ENCODE peak calls at places on chromosomes 4 and X, in seven cellular contexts. One of them, this sample, is unnamed. For H3K4me1, the result is how much of the 10 kb centered on the place peaks cover.

GRCh38 chrX:11105080-11105479 is 6.1 kb upstream of the HCCS start:
- DNase-seq in CD8-positive, alpha-beta T cell: no peak
- DNase-seq in colonic mucosa: no peak
- DNase-seq in SJSA1: no peak
- DNase-seq in pancreas: no peak
- DNase-seq in PC-3: peak
- DNase-seq in left ventricle myocardium inferior: no peak
- DNase-seq in this sample: no peak

GRCh38 chr4:176123710-176124407 is 58.2 kb downstream of the WDR17 start:
- DNase-seq in CD8-positive, alpha-beta T cell: no peak
- DNase-seq in colonic mucosa: peak
- DNase-seq in SJSA1: no peak
- DNase-seq in pancreas: no peak
- DNase-seq in PC-3: peak
- DNase-seq in left ventricle myocardium inferior: no peak
- DNase-seq in this sample: no peak

GRCh38 chr4:83370640-83370906 is 35.9 kb upstream of the HPSE start:
- DNase-seq in CD8-positive, alpha-beta T cell: no peak
- DNase-seq in colonic mucosa: no peak
- DNase-seq in SJSA1: no peak
- DNase-seq in pancreas: no peak
- DNase-seq in PC-3: no peak
- DNase-seq in left ventricle myocardium inferior: no peak
- DNase-seq in this sample: no peak

GRCh38 chr4:40205259-40206198 is 8.7 kb downstream of the RHOH start:
- DNase-seq in CD8-positive, alpha-beta T cell: no peak
- DNase-seq in colonic mucosa: no peak
- DNase-seq in SJSA1: no peak
- DNase-seq in pancreas: no peak
- DNase-seq in PC-3: no peak
- DNase-seq in left ventricle myocardium inferior: no peak
- DNase-seq in this sample: no peak

GRCh38 chr4:166670341-166670740 is 564.0 kb downstream of the SPOCK3 start:
- DNase-seq in CD8-positive, alpha-beta T cell: no peak
- DNase-seq in colonic mucosa: no peak
- DNase-seq in SJSA1: no peak
- DNase-seq in pancreas: no peak
- DNase-seq in PC-3: no peak
- DNase-seq in left ventricle myocardium inferior: no peak
- DNase-seq in this sample: no peak

GRCh38 chr4:173494013-173494970 is 35.7 kb downstream of the HAND2 start:
- DNase-seq in CD8-positive, alpha-beta T cell: peak
- DNase-seq in colonic mucosa: peak
- DNase-seq in SJSA1: no peak
- DNase-seq in pancreas: peak
- DNase-seq in PC-3: peak
- DNase-seq in left ventricle myocardium inferior: peak
- DNase-seq in this sample: peak

GRCh38 chr4:169492436-169493163 is 119.8 kb downstream of the NEK1 start:
- DNase-seq in CD8-positive, alpha-beta T cell: peak
- DNase-seq in colonic mucosa: peak
- DNase-seq in SJSA1: no peak
- DNase-seq in pancreas: no peak
- DNase-seq in PC-3: peak
- DNase-seq in left ventricle myocardium inferior: no peak
- DNase-seq in this sample: no peak

GRCh38 chr4:52028970-52029369 is 8.8 kb upstream of the LRRC66 start:
- DNase-seq in CD8-positive, alpha-beta T cell: no peak
- DNase-seq in colonic mucosa: no peak
- DNase-seq in SJSA1: peak
- DNase-seq in pancreas: no peak
- DNase-seq in PC-3: peak
- DNase-seq in left ventricle myocardium inferior: no peak
- DNase-seq in this sample: no peak

GRCh38 chr4:55756208-55756607 is 63.4 kb upstream of the EXOC1L start:
- DNase-seq in CD8-positive, alpha-beta T cell: no peak
- DNase-seq in colonic mucosa: no peak
- DNase-seq in SJSA1: no peak
- DNase-seq in pancreas: no peak
- DNase-seq in PC-3: no peak
- DNase-seq in left ventricle myocardium inferior: no peak
- DNase-seq in this sample: no peak

DNA sequence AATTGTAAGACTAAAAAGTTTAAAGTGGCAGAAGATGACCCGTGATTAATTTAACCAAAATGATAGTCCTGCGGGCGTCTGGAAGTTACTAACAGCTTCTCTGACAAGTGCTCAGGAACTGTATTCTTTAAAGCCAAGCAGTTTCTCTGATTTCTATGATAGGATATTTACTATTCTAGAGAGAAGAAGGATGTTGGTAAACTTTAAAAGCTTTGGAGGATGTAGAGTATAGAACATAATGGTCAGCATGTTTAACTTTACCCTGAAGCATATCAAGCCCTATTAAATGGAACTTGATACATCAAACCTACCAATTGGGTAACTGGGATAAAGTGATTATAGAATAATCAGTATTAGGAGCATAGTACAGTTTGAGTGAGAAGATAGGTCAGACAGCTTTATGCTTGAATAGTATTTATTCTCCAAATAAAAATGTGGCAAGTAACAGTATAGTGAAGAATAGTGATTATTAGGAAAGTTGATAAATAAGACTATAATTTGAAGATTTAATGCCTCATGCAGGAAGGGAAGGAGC is 1.8 kb downstream of the STIM2 start:
- DNase-seq in CD8-positive, alpha-beta T cell: no peak
- DNase-seq in colonic mucosa: no peak
- DNase-seq in SJSA1: no peak
- DNase-seq in pancreas: no peak
- DNase-seq in PC-3: no peak
- DNase-seq in left ventricle myocardium inferior: no peak
- DNase-seq in this sample: no peak
- H3K4me1 ChIP-seq in CD8-positive, alpha-beta T cell: half or more
- H3K4me1 ChIP-seq in colonic mucosa: under half
- H3K4me1 ChIP-seq in SJSA1: under half
- H3K4me1 ChIP-seq in pancreas: under half
- H3K4me1 ChIP-seq in PC-3: under half
- H3K4me1 ChIP-seq in left ventricle myocardium inferior: half or more
- H3K4me1 ChIP-seq in this sample: under half

DNA sequence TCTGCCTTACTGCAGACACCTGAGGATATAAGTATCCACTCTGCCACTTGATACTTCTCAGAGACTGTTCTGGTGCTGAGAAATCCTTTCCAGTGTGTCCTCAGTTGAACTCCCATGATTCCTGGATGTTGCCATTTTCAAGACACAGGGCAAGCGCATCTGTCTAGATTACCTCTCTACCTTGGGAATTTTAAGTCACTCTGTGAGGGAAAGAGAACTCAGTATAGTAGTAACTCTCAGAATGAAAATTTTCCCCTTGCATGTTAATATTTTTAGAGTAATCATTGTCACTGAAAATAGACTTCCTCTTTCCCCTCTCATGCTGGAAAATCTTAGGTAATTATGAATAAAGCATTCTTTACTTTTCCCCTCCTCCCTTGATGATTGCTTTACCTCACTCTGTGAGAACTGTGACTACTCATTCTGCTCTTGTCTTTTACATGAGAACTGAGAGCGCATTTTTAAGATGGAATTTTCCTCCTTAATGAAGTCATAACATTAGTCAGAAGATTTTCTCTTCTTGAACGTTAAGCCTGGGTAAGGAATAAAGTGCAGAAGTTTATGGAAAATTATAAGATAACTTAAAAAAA is 45.0 kb downstream of the TET2 start:
- DNase-seq in CD8-positive, alpha-beta T cell: no peak
- DNase-seq in colonic mucosa: no peak
- DNase-seq in SJSA1: no peak
- DNase-seq in pancreas: no peak
- DNase-seq in PC-3: peak
- DNase-seq in left ventricle myocardium inferior: no peak
- DNase-seq in this sample: no peak
- H3K27ac ChIP-seq in CD8-positive, alpha-beta T cell: no peak
- H3K27ac ChIP-seq in colonic mucosa: no peak
- H3K27ac ChIP-seq in SJSA1: no peak
- H3K27ac ChIP-seq in pancreas: no peak
- H3K27ac ChIP-seq in PC-3: peak
- H3K27ac ChIP-seq in left ventricle myocardium inferior: peak
- H3K27ac ChIP-seq in this sample: peak

DNA sequence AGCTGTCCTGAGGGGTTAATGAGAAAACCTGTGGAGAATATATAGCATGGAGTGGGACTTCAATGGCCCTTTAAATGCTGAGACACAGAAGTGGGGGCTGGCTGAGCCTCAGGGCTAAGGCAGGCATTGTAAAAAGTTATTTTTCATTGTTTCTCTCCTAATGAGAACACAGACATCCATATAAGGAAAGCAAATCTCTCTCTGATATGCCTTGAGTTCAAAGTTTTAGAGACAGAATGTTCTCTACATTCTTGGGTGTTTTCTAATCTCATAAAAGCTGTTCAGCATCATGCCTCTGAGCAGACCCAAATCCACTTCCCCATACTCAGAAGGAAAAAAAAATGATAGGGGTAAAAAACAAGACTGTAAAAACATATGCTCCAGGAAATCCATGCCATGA is 16.8 kb upstream of the RAB40A start:
- DNase-seq in CD8-positive, alpha-beta T cell: no peak
- DNase-seq in colonic mucosa: no peak
- DNase-seq in SJSA1: no peak
- DNase-seq in pancreas: no peak
- DNase-seq in PC-3: no peak
- DNase-seq in left ventricle myocardium inferior: no peak
- DNase-seq in this sample: no peak
- H3K4me1 ChIP-seq in CD8-positive, alpha-beta T cell: under half
- H3K4me1 ChIP-seq in colonic mucosa: under half
- H3K4me1 ChIP-seq in SJSA1: under half
- H3K4me1 ChIP-seq in pancreas: under half
- H3K4me1 ChIP-seq in PC-3: under half
- H3K4me1 ChIP-seq in left ventricle myocardium inferior: under half
- H3K4me1 ChIP-seq in this sample: under half

GRCh38 chrX:119606508-119607389 is 525 bp upstream of the NKRF start:
- DNase-seq in CD8-positive, alpha-beta T cell: no peak
- DNase-seq in colonic mucosa: no peak
- DNase-seq in SJSA1: no peak
- DNase-seq in pancreas: no peak
- DNase-seq in PC-3: no peak
- DNase-seq in left ventricle myocardium inferior: no peak
- DNase-seq in this sample: no peak
- H3K27ac ChIP-seq in CD8-positive, alpha-beta T cell: peak
- H3K27ac ChIP-seq in colonic mucosa: peak
- H3K27ac ChIP-seq in SJSA1: peak
- H3K27ac ChIP-seq in pancreas: peak
- H3K27ac ChIP-seq in PC-3: peak
- H3K27ac ChIP-seq in left ventricle myocardium inferior: peak
- H3K27ac ChIP-seq in this sample: peak

GRCh38 chrX:7085879-7086278 is 61.6 kb upstream of the STS start:
- DNase-seq in CD8-positive, alpha-beta T cell: no peak
- DNase-seq in colonic mucosa: no peak
- DNase-seq in SJSA1: no peak
- DNase-seq in pancreas: no peak
- DNase-seq in PC-3: no peak
- DNase-seq in left ventricle myocardium inferior: no peak
- DNase-seq in this sample: no peak
- H3K4me1 ChIP-seq in CD8-positive, alpha-beta T cell: under half
- H3K4me1 ChIP-seq in colonic mucosa: under half
- H3K4me1 ChIP-seq in SJSA1: under half
- H3K4me1 ChIP-seq in pancreas: under half
- H3K4me1 ChIP-seq in PC-3: under half
- H3K4me1 ChIP-seq in left ventricle myocardium inferior: under half
- H3K4me1 ChIP-seq in this sample: under half

GRCh38 chr4:1647432-1647831 is 36.7 kb downstream of the FAM53A start:
- DNase-seq in CD8-positive, alpha-beta T cell: no peak
- DNase-seq in colonic mucosa: no peak
- DNase-seq in SJSA1: no peak
- DNase-seq in pancreas: no peak
- DNase-seq in PC-3: no peak
- DNase-seq in left ventricle myocardium inferior: no peak
- DNase-seq in this sample: no peak

GRCh38 chr4:1642196-1642951 is 41.7 kb downstream of the FAM53A start:
- DNase-seq in CD8-positive, alpha-beta T cell: no peak
- DNase-seq in colonic mucosa: no peak
- DNase-seq in SJSA1: no peak
- DNase-seq in pancreas: peak
- DNase-seq in PC-3: no peak
- DNase-seq in left ventricle myocardium inferior: no peak
- DNase-seq in this sample: no peak

GRCh38 chr4:1641671-1642070 is 42.4 kb downstream of the FAM53A start:
- DNase-seq in CD8-positive, alpha-beta T cell: no peak
- DNase-seq in colonic mucosa: no peak
- DNase-seq in SJSA1: no peak
- DNase-seq in pancreas: peak
- DNase-seq in PC-3: no peak
- DNase-seq in left ventricle myocardium inferior: no peak
- DNase-seq in this sample: no peak

GRCh38 chr4:1644906-1645657 is 39.0 kb downstream of the FAM53A start:
- DNase-seq in CD8-positive, alpha-beta T cell: no peak
- DNase-seq in colonic mucosa: no peak
- DNase-seq in SJSA1: no peak
- DNase-seq in pancreas: no peak
- DNase-seq in PC-3: no peak
- DNase-seq in left ventricle myocardium inferior: peak
- DNase-seq in this sample: no peak

GRCh38 chr4:1643971-1644735 is 40.0 kb downstream of the FAM53A start:
- DNase-seq in CD8-positive, alpha-beta T cell: no peak
- DNase-seq in colonic mucosa: no peak
- DNase-seq in SJSA1: no peak
- DNase-seq in pancreas: peak
- DNase-seq in PC-3: no peak
- DNase-seq in left ventricle myocardium inferior: no peak
- DNase-seq in this sample: no peak
- H3K27ac ChIP-seq in CD8-positive, alpha-beta T cell: no peak
- H3K27ac ChIP-seq in colonic mucosa: no peak
- H3K27ac ChIP-seq in SJSA1: no peak
- H3K27ac ChIP-seq in pancreas: no peak
- H3K27ac ChIP-seq in PC-3: no peak
- H3K27ac ChIP-seq in left ventricle myocardium inferior: peak
- H3K27ac ChIP-seq in this sample: no peak

This sample was measured in aorta.